ENCODE peak calls at places on chromosomes 1 and 21, in eight cellular contexts. One of them, this sample, is unnamed.

GRCh38 chr1:37047487-37047886 is 13.2 kb upstream of the GRIK3 start:
- DNase-seq in cardiac muscle cell: no peak
- DNase-seq in PC-9: no peak
- DNase-seq in tibial artery: no peak
- DNase-seq in fibroblast of mammary gland: no peak
- DNase-seq in mucosa of descending colon: no peak
- DNase-seq in type B pancreatic cell: no peak
- DNase-seq in PC-3: no peak
- DNase-seq in this sample: no peak

GRCh38 chr21:31872452-31873274 is at the start of gene HUNK:
- DNase-seq in cardiac muscle cell: peak
- DNase-seq in PC-9: no peak
- DNase-seq in tibial artery: no peak
- DNase-seq in fibroblast of mammary gland: peak
- DNase-seq in mucosa of descending colon: peak
- DNase-seq in type B pancreatic cell: peak
- DNase-seq in PC-3: no peak
- DNase-seq in this sample: peak

GRCh38 chr21:37231671-37232070 is 35.5 kb downstream of the VPS26C start:
- DNase-seq in cardiac muscle cell: no peak
- DNase-seq in PC-9: no peak
- DNase-seq in tibial artery: no peak
- DNase-seq in fibroblast of mammary gland: no peak
- DNase-seq in mucosa of descending colon: no peak
- DNase-seq in type B pancreatic cell: no peak
- DNase-seq in PC-3: no peak
- DNase-seq in this sample: no peak

GRCh38 chr1:85554630-85555327 is 25.8 kb upstream of the CCN1 start:
- DNase-seq in cardiac muscle cell: peak
- DNase-seq in PC-9: no peak
- DNase-seq in tibial artery: no peak
- DNase-seq in fibroblast of mammary gland: peak
- DNase-seq in mucosa of descending colon: no peak
- DNase-seq in type B pancreatic cell: no peak
- DNase-seq in PC-3: peak
- DNase-seq in this sample: no peak

GRCh38 chr21:29914326-29914725 is 25.5 kb downstream of the GRIK1 start:
- DNase-seq in cardiac muscle cell: no peak
- DNase-seq in PC-9: no peak
- DNase-seq in tibial artery: no peak
- DNase-seq in fibroblast of mammary gland: no peak
- DNase-seq in mucosa of descending colon: no peak
- DNase-seq in type B pancreatic cell: no peak
- DNase-seq in PC-3: no peak
- DNase-seq in this sample: no peak

GRCh38 chr1:36942093-36942492 is 92.2 kb downstream of the GRIK3 start:
- DNase-seq in cardiac muscle cell: no peak
- DNase-seq in PC-9: no peak
- DNase-seq in tibial artery: no peak
- DNase-seq in fibroblast of mammary gland: no peak
- DNase-seq in mucosa of descending colon: no peak
- DNase-seq in type B pancreatic cell: no peak
- DNase-seq in PC-3: no peak
- DNase-seq in this sample: no peak

GRCh38 chr1:219179293-219179692 is 5.6 kb downstream of the LYPLAL1 start:
- DNase-seq in cardiac muscle cell: peak
- DNase-seq in PC-9: no peak
- DNase-seq in tibial artery: no peak
- DNase-seq in fibroblast of mammary gland: no peak
- DNase-seq in mucosa of descending colon: no peak
- DNase-seq in type B pancreatic cell: no peak
- DNase-seq in PC-3: no peak
- DNase-seq in this sample: no peak

GRCh38 chr1:190144650-190145049 is 333.0 kb downstream of the BRINP3 start:
- DNase-seq in cardiac muscle cell: no peak
- DNase-seq in PC-9: no peak
- DNase-seq in tibial artery: no peak
- DNase-seq in fibroblast of mammary gland: no peak
- DNase-seq in mucosa of descending colon: no peak
- DNase-seq in type B pancreatic cell: no peak
- DNase-seq in PC-3: no peak
- DNase-seq in this sample: no peak

GRCh38 chr1:155961937-155962336 is 16.4 kb downstream of the ARHGEF2 start:
- DNase-seq in cardiac muscle cell: peak
- DNase-seq in PC-9: peak
- DNase-seq in tibial artery: peak
- DNase-seq in fibroblast of mammary gland: peak
- DNase-seq in mucosa of descending colon: no peak
- DNase-seq in type B pancreatic cell: no peak
- DNase-seq in PC-3: peak
- DNase-seq in this sample: no peak

GRCh38 chr1:6317101-6317760 is 56.3 kb upstream of the GPR153 start:
- DNase-seq in cardiac muscle cell: no peak
- DNase-seq in PC-9: peak
- DNase-seq in tibial artery: no peak
- DNase-seq in fibroblast of mammary gland: peak
- DNase-seq in mucosa of descending colon: no peak
- DNase-seq in type B pancreatic cell: no peak
- DNase-seq in PC-3: peak
- DNase-seq in this sample: no peak

GRCh38 chr1:85448358-85448757 is 16.6 kb downstream of the DDAH1 start:
- DNase-seq in cardiac muscle cell: peak
- DNase-seq in PC-9: no peak
- DNase-seq in tibial artery: no peak
- DNase-seq in fibroblast of mammary gland: peak
- DNase-seq in mucosa of descending colon: no peak
- DNase-seq in type B pancreatic cell: no peak
- DNase-seq in PC-3: peak
- DNase-seq in this sample: no peak

GRCh38 chr1:12578860-12579422 is 39.1 kb downstream of the DHRS3 start:
- DNase-seq in cardiac muscle cell: no peak
- DNase-seq in PC-9: no peak
- DNase-seq in tibial artery: no peak
- DNase-seq in fibroblast of mammary gland: no peak
- DNase-seq in mucosa of descending colon: no peak
- DNase-seq in type B pancreatic cell: no peak
- DNase-seq in PC-3: no peak
- DNase-seq in this sample: no peak

GRCh38 chr1:233359905-233360304 is 32.4 kb downstream of the MAP3K21 start:
- DNase-seq in cardiac muscle cell: no peak
- DNase-seq in PC-9: no peak
- DNase-seq in tibial artery: no peak
- DNase-seq in fibroblast of mammary gland: no peak
- DNase-seq in mucosa of descending colon: no peak
- DNase-seq in type B pancreatic cell: no peak
- DNase-seq in PC-3: no peak
- DNase-seq in this sample: no peak

GRCh38 chr1:67823645-67824044 is 9.6 kb downstream of the GNG12 start:
- DNase-seq in cardiac muscle cell: no peak
- DNase-seq in PC-9: no peak
- DNase-seq in tibial artery: no peak
- DNase-seq in fibroblast of mammary gland: peak
- DNase-seq in mucosa of descending colon: no peak
- DNase-seq in type B pancreatic cell: no peak
- DNase-seq in PC-3: no peak
- DNase-seq in this sample: no peak

GRCh38 chr1:21843208-21843607 is 31.1 kb downstream of the LDLRAD2 start:
- DNase-seq in cardiac muscle cell: no peak
- DNase-seq in PC-9: no peak
- DNase-seq in tibial artery: no peak
- DNase-seq in fibroblast of mammary gland: no peak
- DNase-seq in mucosa of descending colon: no peak
- DNase-seq in type B pancreatic cell: no peak
- DNase-seq in PC-3: no peak
- DNase-seq in this sample: no peak

GRCh38 chr1:104991702-104992101 is 1242.0 kb downstream of the AMY1C start:
- DNase-seq in cardiac muscle cell: no peak
- DNase-seq in PC-9: no peak
- DNase-seq in tibial artery: no peak
- DNase-seq in fibroblast of mammary gland: no peak
- DNase-seq in mucosa of descending colon: no peak
- DNase-seq in type B pancreatic cell: no peak
- DNase-seq in PC-3: peak
- DNase-seq in this sample: no peak

GRCh38 chr1:4227986-4228385 is 327.9 kb upstream of the C1orf174 start:
- DNase-seq in cardiac muscle cell: no peak
- DNase-seq in PC-9: no peak
- DNase-seq in tibial artery: no peak
- DNase-seq in fibroblast of mammary gland: no peak
- DNase-seq in mucosa of descending colon: no peak
- DNase-seq in type B pancreatic cell: no peak
- DNase-seq in PC-3: no peak
- DNase-seq in this sample: no peak

DNA sequence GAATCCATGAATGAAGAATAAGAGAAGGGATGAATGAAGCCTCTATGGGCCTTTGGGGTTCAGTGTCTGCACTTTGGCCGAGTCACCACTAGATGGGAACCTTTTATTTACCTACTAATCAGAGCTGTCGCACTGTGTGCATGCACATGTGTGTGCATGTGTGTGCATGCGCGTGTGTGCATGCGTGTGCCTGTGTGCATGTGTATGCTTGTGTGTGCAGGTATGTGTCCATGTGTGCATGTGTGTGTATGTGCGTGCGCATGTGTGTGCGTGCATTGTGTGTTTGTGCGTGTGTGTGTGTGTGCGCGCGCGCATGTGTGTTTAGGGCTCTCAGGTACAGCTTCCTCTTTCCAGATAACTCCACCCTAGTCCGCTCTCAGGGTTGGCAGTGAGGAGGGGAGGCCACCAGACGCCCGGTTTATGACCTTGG is 20.4 kb upstream of the UBXN10 start:
- DNase-seq in cardiac muscle cell: peak
- DNase-seq in PC-9: no peak
- DNase-seq in tibial artery: no peak
- DNase-seq in fibroblast of mammary gland: peak
- DNase-seq in mucosa of descending colon: no peak
- DNase-seq in type B pancreatic cell: no peak
- DNase-seq in PC-3: peak
- DNase-seq in this sample: no peak
- TF ChIP-seq CTCF in cardiac muscle cell: peak
- TF ChIP-seq CTCF in PC-9: peak
- TF ChIP-seq CTCF in tibial artery: no peak
- TF ChIP-seq CTCF in fibroblast of mammary gland: peak
- TF ChIP-seq CTCF in mucosa of descending colon: no peak
- TF ChIP-seq CTCF in type B pancreatic cell: peak
- TF ChIP-seq CTCF in PC-3: peak
- TF ChIP-seq CTCF in this sample: peak

DNA sequence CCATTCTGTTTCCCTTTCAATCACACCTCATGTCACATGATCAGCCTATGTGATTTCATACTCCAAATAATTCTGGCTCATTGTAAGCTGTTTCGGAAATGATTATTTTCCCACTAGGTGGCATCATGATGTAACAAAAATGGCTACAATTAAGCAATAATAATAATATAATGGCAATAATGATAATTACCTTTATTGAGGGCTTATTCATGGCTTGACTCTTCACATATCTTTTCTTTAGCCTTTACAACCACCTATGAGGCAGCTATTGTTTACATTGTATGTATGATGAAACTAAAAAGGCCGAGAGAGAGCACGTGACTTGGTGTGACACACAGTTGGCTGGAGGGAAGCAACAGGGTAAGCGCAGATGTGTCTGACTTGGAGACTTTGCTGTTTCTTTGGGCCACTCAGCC is 12.5 kb upstream of the KPRP start:
- DNase-seq in cardiac muscle cell: no peak
- DNase-seq in PC-9: no peak
- DNase-seq in tibial artery: no peak
- DNase-seq in fibroblast of mammary gland: peak
- DNase-seq in mucosa of descending colon: no peak
- DNase-seq in type B pancreatic cell: no peak
- DNase-seq in PC-3: peak
- DNase-seq in this sample: no peak
- TF ChIP-seq CTCF in cardiac muscle cell: no peak
- TF ChIP-seq CTCF in PC-9: peak
- TF ChIP-seq CTCF in tibial artery: no peak
- TF ChIP-seq CTCF in fibroblast of mammary gland: peak
- TF ChIP-seq CTCF in mucosa of descending colon: no peak
- TF ChIP-seq CTCF in type B pancreatic cell: no peak
- TF ChIP-seq CTCF in PC-3: peak
- TF ChIP-seq CTCF in this sample: no peak

GRCh38 chr1:55033215-55033614 is 6.1 kb upstream of the PCSK9 start:
- DNase-seq in cardiac muscle cell: no peak
- DNase-seq in PC-9: no peak
- DNase-seq in tibial artery: peak
- DNase-seq in fibroblast of mammary gland: no peak
- DNase-seq in mucosa of descending colon: no peak
- DNase-seq in type B pancreatic cell: no peak
- DNase-seq in PC-3: no peak
- DNase-seq in this sample: no peak

GRCh38 chr1:55037733-55038551 is 1.4 kb upstream of the PCSK9 start:
- DNase-seq in cardiac muscle cell: no peak
- DNase-seq in PC-9: no peak
- DNase-seq in tibial artery: peak
- DNase-seq in fibroblast of mammary gland: no peak
- DNase-seq in mucosa of descending colon: no peak
- DNase-seq in type B pancreatic cell: no peak
- DNase-seq in PC-3: no peak
- DNase-seq in this sample: no peak

GRCh38 chr1:55038552-55038838 is 853 bp upstream of the PCSK9 start:
- DNase-seq in cardiac muscle cell: no peak
- DNase-seq in PC-9: no peak
- DNase-seq in tibial artery: no peak
- DNase-seq in fibroblast of mammary gland: no peak
- DNase-seq in mucosa of descending colon: no peak
- DNase-seq in type B pancreatic cell: no peak
- DNase-seq in PC-3: no peak
- DNase-seq in this sample: no peak

GRCh38 chr1:55034476-55035133 is 4.7 kb upstream of the PCSK9 start:
- DNase-seq in cardiac muscle cell: no peak
- DNase-seq in PC-9: no peak
- DNase-seq in tibial artery: peak
- DNase-seq in fibroblast of mammary gland: no peak
- DNase-seq in mucosa of descending colon: no peak
- DNase-seq in type B pancreatic cell: no peak
- DNase-seq in PC-3: no peak
- DNase-seq in this sample: no peak

GRCh38 chr1:55035904-55036303 is 3.4 kb upstream of the PCSK9 start:
- DNase-seq in cardiac muscle cell: no peak
- DNase-seq in PC-9: no peak
- DNase-seq in tibial artery: no peak
- DNase-seq in fibroblast of mammary gland: no peak
- DNase-seq in mucosa of descending colon: no peak
- DNase-seq in type B pancreatic cell: no peak
- DNase-seq in PC-3: peak
- DNase-seq in this sample: no peak
- TF ChIP-seq CTCF in cardiac muscle cell: no peak
- TF ChIP-seq CTCF in PC-9: no peak
- TF ChIP-seq CTCF in tibial artery: no peak
- TF ChIP-seq CTCF in fibroblast of mammary gland: no peak
- TF ChIP-seq CTCF in mucosa of descending colon: no peak
- TF ChIP-seq CTCF in type B pancreatic cell: peak
- TF ChIP-seq CTCF in PC-3: peak
- TF ChIP-seq CTCF in this sample: peak

DNA sequence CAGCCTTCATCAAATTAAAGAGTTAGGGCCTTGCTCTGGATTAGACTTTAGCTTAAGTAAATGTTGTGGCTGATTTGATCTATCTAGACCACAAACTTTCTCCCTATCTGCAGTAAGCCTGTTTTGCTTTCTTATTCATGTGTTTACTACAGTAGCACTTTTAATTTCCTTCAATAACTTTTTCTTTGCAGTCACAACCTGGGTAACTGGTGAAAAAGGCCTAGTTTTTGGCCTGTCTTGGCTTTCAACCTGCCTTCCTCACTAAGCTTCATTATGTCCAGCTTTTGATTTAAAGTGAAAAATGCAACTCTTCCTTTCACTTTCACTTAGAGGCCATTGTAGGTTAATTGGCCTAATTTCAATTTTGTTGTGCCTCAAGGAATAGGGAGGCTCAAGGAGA is 12.5 kb upstream of the LPGAT1 start:
- DNase-seq in cardiac muscle cell: no peak
- DNase-seq in PC-9: no peak
- DNase-seq in tibial artery: no peak
- DNase-seq in fibroblast of mammary gland: no peak
- DNase-seq in mucosa of descending colon: no peak
- DNase-seq in type B pancreatic cell: no peak
- DNase-seq in PC-3: no peak
- DNase-seq in this sample: no peak
- TF ChIP-seq CTCF in cardiac muscle cell: no peak
- TF ChIP-seq CTCF in PC-9: no peak
- TF ChIP-seq CTCF in tibial artery: no peak
- TF ChIP-seq CTCF in fibroblast of mammary gland: no peak
- TF ChIP-seq CTCF in mucosa of descending colon: no peak
- TF ChIP-seq CTCF in type B pancreatic cell: no peak
- TF ChIP-seq CTCF in PC-3: no peak
- TF ChIP-seq CTCF in this sample: no peak